ENCODE peak calls at places on chromosome 16, in six cellular contexts. J is fibroblast of mammary gland, H is neural progenitor cell, V is fibroblast of the conjunctiva, Y is PC-9, P is NCI-H1417 treated with DMSO at 0.1 percent for 48 hours. S is an unnamed sample.

GRCh38 chr16:49337814-49338350 is 35.7 kb upstream of the C16orf78 start:
- DNase-seq in V (no peak), Y (no peak), P (no peak), J (no peak), H (no peak), S (no peak)

GRCh38 chr16:28131210-28131609 is 67.7 kb upstream of the GSG1L start:
- DNase-seq in J (no peak), Y (no peak), P (no peak), H (no peak), V (no peak), S (no peak)

GRCh38 chr16:85205747-85206471 is 93.6 kb upstream of the CIBAR2 start:
- DNase-seq in H (no peak), V (no peak), J (peak), P (no peak), Y (no peak), S (no peak)

GRCh38 chr16:50208460-50208931 is 55.4 kb downstream of the TENT4B start:
- DNase-seq in H (no peak), P (no peak), V (no peak), J (peak), Y (no peak), S (no peak)

GRCh38 chr16:9703731-9704130 is 478.5 kb downstream of the GRIN2A start:
- DNase-seq in P (no peak), J (no peak), H (no peak), Y (no peak), V (no peak), S (no peak)

GRCh38 chr16:1125471-1125870 is 27.4 kb upstream of the CACNA1H start:
- DNase-seq in V (no peak), P (peak), J (peak), Y (peak), H (peak), S (peak)

GRCh38 chr16:760498-761343 is at the start of gene MSLN:
- DNase-seq in H (no peak), V (no peak), Y (peak), P (no peak), J (no peak), S (no peak)

GRCh38 chr16:3317315-3317999 is 12.2 kb downstream of the ZNF75A start:
- DNase-seq in Y (no peak), H (no peak), V (no peak), P (no peak), J (peak), S (no peak)

GRCh38 chr16:20952144-20952797 is 51.7 kb downstream of the LYRM1 start:
- DNase-seq in H (no peak), P (no peak), V (no peak), Y (peak), J (no peak), S (no peak)

GRCh38 chr16:3009568-3010390 is 2.9 kb upstream of the CLDN9 start:
- DNase-seq in P (no peak), Y (peak), H (peak), V (no peak), J (no peak), S (no peak)

GRCh38 chr16:75237398-75238131 is 13.9 kb downstream of the BCAR1 start:
- DNase-seq in Y (no peak), V (no peak), J (no peak), H (no peak), P (no peak), S (no peak)

GRCh38 chr16:70159355-70160348 is 13.9 kb upstream of the CLEC18C start:
- DNase-seq in H (no peak), P (no peak), J (peak), Y (no peak), V (no peak), S (no peak)

GRCh38 chr16:47848481-47849109 is 307.2 kb downstream of the ABCC12 start:
- DNase-seq in Y (no peak), H (peak), V (no peak), J (peak), P (no peak), S (no peak)

GRCh38 chr16:54143934-54144333 is 142.7 kb downstream of the IRX3 start:
- DNase-seq in V (no peak), P (no peak), H (no peak), Y (no peak), J (no peak), S (no peak)

GRCh38 chr16:70370924-70371323 is 24.2 kb downstream of the DDX19A start:
- DNase-seq in H (no peak), J (no peak), V (no peak), P (no peak), Y (no peak), S (no peak)

GRCh38 chr16:2016407-2016922 is 3.1 kb upstream of the NPW start:
- DNase-seq in V (no peak), H (peak), P (no peak), Y (no peak), J (no peak), S (no peak)

GRCh38 chr16:58026139-58026704 is 668 bp downstream of the MMP15 start:
- DNase-seq in J (peak), P (no peak), Y (peak), V (no peak), H (peak), S (peak)

GRCh38 chr16:56332464-56333079 is 92.8 kb downstream of the AMFR start:
- DNase-seq in J (peak), Y (peak), P (no peak), H (peak), V (peak), S (peak)

GRCh38 chr16:2856061-2856670 is 1.8 kb downstream of the PRSS22 start:
- DNase-seq in P (no peak), Y (peak), V (no peak), J (no peak), H (no peak), S (peak)

GRCh38 chr16:535446-536405 is 8.2 kb downstream of the CAPN15 start:
- DNase-seq in V (peak), P (no peak), J (peak), H (no peak), Y (peak), S (peak)

GRCh38 chr16:89179148-89179484 is 7.6 kb downstream of the CDH15 start:
- DNase-seq in V (no peak), H (no peak), P (no peak), Y (no peak), J (no peak), S (no peak)

GRCh38 chr16:23711785-23712184 is 1.2 kb downstream of the ERN2 start:
- DNase-seq in H (no peak), Y (peak), J (no peak), V (no peak), P (no peak), S (no peak)

GRCh38 chr16:53839150-53839549 is 135.2 kb downstream of the FTO start:
- DNase-seq in J (no peak), V (no peak), P (no peak), Y (no peak), H (no peak), S (no peak)

GRCh38 chr16:50830698-50831097 is 88.8 kb downstream of the CYLD start:
- DNase-seq in H (no peak), J (no peak), P (no peak), Y (no peak), V (no peak), S (no peak)

GRCh38 chr16:54059319-54059718 is 227.3 kb downstream of the IRX3 start:
- DNase-seq in H (no peak), P (no peak), J (no peak), V (no peak), Y (no peak), S (no peak)

GRCh38 chr16:83769397-83770008 is 38.3 kb upstream of the HSBP1 start:
- DNase-seq in Y (no peak), P (no peak), J (no peak), H (no peak), V (no peak), S (no peak)

GRCh38 chr16:27347930-27348685 is 34.3 kb downstream of the IL4R start:
- DNase-seq in J (no peak), P (no peak), Y (peak), H (no peak), V (no peak), S (no peak)

GRCh38 chr16:53968896-53969295 is 264.9 kb downstream of the FTO start:
- DNase-seq in Y (no peak), V (no peak), J (peak), H (no peak), P (no peak), S (no peak)

GRCh38 chr16:49504023-49504364 is 130.4 kb downstream of the C16orf78 start:
- DNase-seq in V (no peak), P (no peak), J (no peak), H (no peak), Y (no peak), S (no peak)

GRCh38 chr16:89924298-89924924 is 1.3 kb downstream of the TUBB3 start:
- DNase-seq in V (peak), P (no peak), H (peak), J (peak), Y (no peak), S (peak)

GRCh38 chr16:48101069-48101674 is 54.6 kb downstream of the ABCC12 start:
- DNase-seq in H (no peak), V (no peak), J (no peak), P (no peak), Y (no peak), S (no peak)

GRCh38 chr16:88705076-88705684 is 1.0 kb downstream of the RNF166 start:
- DNase-seq in V (no peak), J (peak), H (no peak), Y (no peak), P (no peak), S (no peak)

S was measured in A549.